ENCODE peak calls at places on chromosomes 1 and 21, in seven cellular contexts. Z, H, Y, B, D, P and R are unnamed samples.

GRCh38 chr1:212852105-212852688 is 4.7 kb upstream of the SPATA45 start:
- DNase-seq in P (no peak), D (no peak), B (no peak), Y (no peak), Z (no peak), H (peak; percentile 53), R (no peak)

GRCh38 chr1:167927075-167927754 is 9.3 kb upstream of the DCAF6 start:
- DNase-seq in D (no peak), Z (no peak), Y (no peak), B (no peak), P (no peak), H (no peak), R (no peak)

GRCh38 chr1:153958961-153959260 is 499 bp upstream of the CRTC2 start:
- DNase-seq in P (no peak), Z (no peak), B (no peak), H (no peak), Y (no peak), D (no peak), R (no peak)

GRCh38 chr1:185861630-185862029 is 127.4 kb downstream of the HMCN1 start:
- DNase-seq in Z (no peak), Y (no peak), H (no peak), D (no peak), B (no peak), P (no peak), R (no peak)

GRCh38 chr1:61337037-61337436 is 254.7 kb downstream of the NFIA start:
- DNase-seq in B (no peak), Z (no peak), H (no peak), D (no peak), Y (peak; percentile 8), P (no peak), R (no peak)

GRCh38 chr1:43293896-43294760 is 6.7 kb upstream of the TIE1 start:
- DNase-seq in B (no peak), Z (no peak), D (no peak), P (no peak), H (no peak), Y (no peak), R (no peak)

GRCh38 chr1:235047331-235047871 is 81.2 kb downstream of the TOMM20 start:
- DNase-seq in H (no peak), P (no peak), Z (no peak), B (no peak), D (no peak), Y (no peak), R (no peak)

GRCh38 chr1:224582041-224582440 is 34.1 kb upstream of the CNIH3 start:
- DNase-seq in H (no peak), B (no peak), Z (no peak), D (no peak), Y (no peak), P (no peak), R (no peak)

GRCh38 chr1:241411056-241411775 is 54.2 kb upstream of the RGS7 start:
- DNase-seq in D (no peak), B (no peak), Y (no peak), Z (no peak), H (no peak), P (no peak), R (no peak)

GRCh38 chr1:6347641-6348487 is 45.7 kb downstream of the ACOT7 start:
- DNase-seq in H (no peak), P (no peak), D (peak; percentile 83), B (peak; percentile 77), Z (peak; percentile 64), Y (peak; percentile 37), R (peak; percentile 67)

GRCh38 chr1:22741118-22741517 is 30.5 kb downstream of the EPHB2 start:
- DNase-seq in H (no peak), D (no peak), B (no peak), P (no peak), Z (no peak), Y (no peak), R (no peak)

GRCh38 chr1:21865943-21866628 is 54.0 kb downstream of the LDLRAD2 start:
- DNase-seq in B (peak; percentile 58), Y (peak; percentile 48), H (peak; percentile 27), Z (peak; percentile 74), D (peak; percentile 83), P (peak; percentile 64), R (peak; percentile 86)

GRCh38 chr1:92599184-92599583 is 112.5 kb upstream of the GFI1 start:
- DNase-seq in Z (no peak), B (no peak), D (peak; percentile 12), P (no peak), H (no peak), Y (peak; percentile 41), R (no peak)

GRCh38 chr21:36926989-36927695 is 39.3 kb downstream of the HLCS start:
- DNase-seq in B (no peak), D (no peak), Z (no peak), Y (no peak), P (no peak), H (no peak), R (no peak)

GRCh38 chr1:36115931-36116330 is 9.1 kb downstream of the COL8A2 start:
- DNase-seq in B (peak; percentile 31), Y (no peak), D (no peak), H (no peak), Z (no peak), P (no peak), R (no peak)

GRCh38 chr1:224623310-224623714 is 7.2 kb downstream of the CNIH3 start:
- DNase-seq in Z (no peak), P (no peak), H (no peak), B (no peak), D (no peak), Y (no peak), R (no peak)

DNA sequence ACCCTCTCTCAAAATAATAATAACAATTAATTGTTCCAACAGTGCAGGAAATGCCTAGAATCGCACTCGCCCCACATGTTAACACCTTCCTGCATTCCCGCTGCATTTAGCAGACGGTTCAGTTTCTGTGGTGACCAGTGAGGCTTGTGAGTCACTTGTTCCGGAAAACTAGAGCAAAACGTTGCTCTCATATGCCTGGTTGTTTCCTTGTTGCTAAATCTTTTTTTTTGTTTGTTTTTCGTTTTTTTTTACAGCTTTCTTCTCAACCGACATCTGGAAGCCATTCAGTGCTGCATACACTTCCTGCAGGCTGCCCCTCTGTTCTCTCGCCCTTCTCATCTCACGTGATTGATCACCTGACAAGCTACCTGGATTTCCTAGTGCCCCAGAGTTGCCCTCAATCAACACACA is 56.9 kb upstream of the TMPRSS2 start:
- DNase-seq in Y (peak; percentile 7), P (no peak), Z (no peak), H (no peak), D (no peak), B (no peak), R (no peak)
- TF ChIP-seq TAF1 in Y (no peak), P (no peak), Z (no peak), H (no peak), D (no peak), B (no peak), R (no peak)

GRCh38 chr21:28754127-28754611 is 238.5 kb downstream of the LTN1 start:
- DNase-seq in Z (no peak), Y (no peak), B (no peak), D (no peak), H (no peak), P (no peak), R (no peak)
- TF ChIP-seq TAF1 in Z (no peak), Y (no peak), B (no peak), D (no peak), H (no peak), P (no peak), R (no peak)

DNA sequence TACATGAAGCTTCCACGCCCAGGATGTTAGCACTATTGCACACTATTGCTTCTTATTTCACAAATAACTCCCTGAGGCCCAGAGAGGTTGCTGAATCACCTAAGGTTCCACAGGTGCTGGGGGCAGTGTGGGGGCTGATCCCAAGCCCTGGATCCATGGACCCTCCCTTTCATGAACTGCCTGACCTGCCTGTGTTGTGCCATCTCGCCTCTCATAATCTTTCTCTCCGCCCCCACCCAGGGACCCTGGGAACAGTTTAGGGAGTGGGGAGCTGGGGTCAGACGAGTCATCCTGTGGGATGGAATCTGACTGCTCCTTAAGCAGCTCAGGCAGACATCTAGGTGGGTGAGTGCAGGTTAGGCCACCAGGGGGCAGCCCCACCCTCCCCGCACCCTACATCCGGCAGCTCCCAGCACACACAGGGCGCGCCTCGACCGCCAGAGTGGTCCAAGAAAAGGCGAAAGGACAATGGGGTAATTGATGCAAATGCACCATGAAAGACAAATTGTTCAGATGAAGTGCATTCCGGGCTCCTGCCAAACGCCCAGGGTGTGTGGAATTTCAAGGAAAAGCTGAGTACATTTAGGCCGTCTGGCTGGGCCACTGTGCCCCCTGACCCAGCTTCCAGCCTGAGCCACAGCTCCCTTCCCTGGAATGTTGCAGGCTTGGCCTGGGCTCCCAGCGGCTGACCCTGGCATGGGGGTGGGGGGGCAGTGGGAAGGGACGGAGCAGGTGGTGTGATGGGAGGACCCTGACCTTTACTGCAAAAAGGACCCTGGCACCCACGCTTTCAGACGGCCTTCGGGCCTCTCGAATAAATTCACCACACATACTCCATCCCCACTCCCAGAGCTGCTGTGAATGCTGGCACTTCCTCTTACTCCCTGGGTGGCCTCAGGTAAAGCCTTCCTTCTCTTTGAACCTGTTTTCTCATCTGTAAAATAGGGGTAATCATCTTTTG is 20.8 kb downstream of the PHLDA3 start:
- DNase-seq in H (peak; percentile 79), D (peak; percentile 91), P (no peak), Z (peak; percentile 89), Y (peak; percentile 56), B (peak; percentile 80), R (peak; percentile 81)
- TF ChIP-seq TAF1 in H (no peak), D (no peak), P (no peak), Z (no peak), Y (no peak), B (no peak), R (no peak)

DNA sequence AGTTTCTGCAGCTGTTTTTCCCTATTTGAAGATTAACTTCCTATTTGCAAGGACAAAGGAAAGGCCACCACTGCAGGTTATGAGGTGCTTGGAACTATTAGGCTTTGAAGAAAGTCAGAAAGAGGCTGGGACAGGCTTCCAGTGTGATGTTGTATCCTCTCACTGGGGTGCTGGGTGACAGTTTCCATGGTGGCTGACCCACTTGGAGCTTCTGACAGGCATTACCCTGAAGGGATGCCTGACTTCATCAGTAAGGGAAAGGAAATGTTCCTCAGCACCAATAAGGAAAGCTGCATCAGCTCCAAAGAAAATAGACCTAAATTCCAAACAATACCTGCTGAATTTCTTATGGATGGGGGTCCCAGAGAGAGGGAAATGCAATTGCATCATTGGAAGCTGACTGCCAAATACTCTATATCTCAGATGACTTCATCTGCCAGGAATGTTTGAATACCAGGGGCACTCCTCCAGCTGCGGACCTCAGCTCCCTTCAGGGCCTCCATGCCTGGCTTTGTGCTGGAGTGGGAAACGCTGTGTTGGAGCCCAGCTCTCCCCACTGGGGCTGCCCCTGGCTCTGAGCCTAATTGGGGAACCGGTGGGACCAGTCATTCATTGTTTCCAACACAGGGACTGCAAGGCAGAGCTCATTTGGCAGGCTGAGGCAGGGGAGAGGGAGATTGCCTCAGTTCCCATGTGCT is 76.6 kb downstream of the RGL1 start:
- DNase-seq in Y (peak; percentile 77), P (no peak), B (no peak), H (peak; percentile 33), Z (no peak), D (no peak), R (no peak)
- TF ChIP-seq TAF1 in Y (no peak), P (no peak), B (no peak), H (no peak), Z (no peak), D (no peak), R (no peak)